ENCODE peak calls at places on chromosomes 2 and 18, in nine cellular contexts. One of them, this sample, is unnamed.

GRCh38 chr2:119264781-119265692 is 41.4 kb downstream of the STEAP3 start:
- DNase-seq in mammary epithelial cell: peak
- DNase-seq in GM12865: peak
- DNase-seq in lower lobe of right lung: no peak
- DNase-seq in dorsolateral prefrontal cortex: no peak
- DNase-seq in heart right ventricle: no peak
- DNase-seq in psoas muscle: peak
- DNase-seq in astrocyte of the spinal cord: peak
- DNase-seq in GM13976: peak
- DNase-seq in this sample: no peak

GRCh38 chr2:18959952-18960717 is 370.8 kb upstream of the NT5C1B start:
- DNase-seq in mammary epithelial cell: peak
- DNase-seq in GM12865: no peak
- DNase-seq in lower lobe of right lung: no peak
- DNase-seq in dorsolateral prefrontal cortex: no peak
- DNase-seq in heart right ventricle: no peak
- DNase-seq in psoas muscle: no peak
- DNase-seq in astrocyte of the spinal cord: no peak
- DNase-seq in GM13976: no peak
- DNase-seq in this sample: no peak

GRCh38 chr2:30990736-30991135 is 147.5 kb downstream of the GALNT14 start:
- DNase-seq in mammary epithelial cell: no peak
- DNase-seq in GM12865: no peak
- DNase-seq in lower lobe of right lung: no peak
- DNase-seq in dorsolateral prefrontal cortex: no peak
- DNase-seq in heart right ventricle: no peak
- DNase-seq in psoas muscle: no peak
- DNase-seq in astrocyte of the spinal cord: no peak
- DNase-seq in GM13976: no peak
- DNase-seq in this sample: no peak

GRCh38 chr2:85234879-85235278 is 92.9 kb downstream of the TGOLN2 start:
- DNase-seq in mammary epithelial cell: no peak
- DNase-seq in GM12865: no peak
- DNase-seq in lower lobe of right lung: no peak
- DNase-seq in dorsolateral prefrontal cortex: no peak
- DNase-seq in heart right ventricle: no peak
- DNase-seq in psoas muscle: no peak
- DNase-seq in astrocyte of the spinal cord: no peak
- DNase-seq in GM13976: no peak
- DNase-seq in this sample: no peak

GRCh38 chr2:129277611-129278010 is 701.9 kb upstream of the RAB6C start:
- DNase-seq in mammary epithelial cell: no peak
- DNase-seq in GM12865: no peak
- DNase-seq in lower lobe of right lung: no peak
- DNase-seq in dorsolateral prefrontal cortex: no peak
- DNase-seq in heart right ventricle: no peak
- DNase-seq in psoas muscle: no peak
- DNase-seq in astrocyte of the spinal cord: no peak
- DNase-seq in GM13976: no peak
- DNase-seq in this sample: no peak

GRCh38 chr2:45980161-45980852 is 316.9 kb upstream of the EPAS1 start:
- DNase-seq in mammary epithelial cell: peak
- DNase-seq in GM12865: no peak
- DNase-seq in lower lobe of right lung: no peak
- DNase-seq in dorsolateral prefrontal cortex: no peak
- DNase-seq in heart right ventricle: no peak
- DNase-seq in psoas muscle: no peak
- DNase-seq in astrocyte of the spinal cord: no peak
- DNase-seq in GM13976: no peak
- DNase-seq in this sample: no peak

GRCh38 chr2:190929919-190930318 is 49.3 kb downstream of the GLS start:
- DNase-seq in mammary epithelial cell: no peak
- DNase-seq in GM12865: no peak
- DNase-seq in lower lobe of right lung: no peak
- DNase-seq in dorsolateral prefrontal cortex: no peak
- DNase-seq in heart right ventricle: no peak
- DNase-seq in psoas muscle: no peak
- DNase-seq in astrocyte of the spinal cord: no peak
- DNase-seq in GM13976: no peak
- DNase-seq in this sample: no peak

GRCh38 chr2:88602022-88602421 is 25.2 kb downstream of the EIF2AK3 start:
- DNase-seq in mammary epithelial cell: no peak
- DNase-seq in GM12865: no peak
- DNase-seq in lower lobe of right lung: no peak
- DNase-seq in dorsolateral prefrontal cortex: no peak
- DNase-seq in heart right ventricle: no peak
- DNase-seq in psoas muscle: no peak
- DNase-seq in astrocyte of the spinal cord: no peak
- DNase-seq in GM13976: no peak
- DNase-seq in this sample: no peak

GRCh38 chr18:67574749-67575148 is 58.2 kb upstream of the DSEL start:
- DNase-seq in mammary epithelial cell: no peak
- DNase-seq in GM12865: no peak
- DNase-seq in lower lobe of right lung: no peak
- DNase-seq in dorsolateral prefrontal cortex: no peak
- DNase-seq in heart right ventricle: no peak
- DNase-seq in psoas muscle: no peak
- DNase-seq in astrocyte of the spinal cord: no peak
- DNase-seq in GM13976: no peak
- DNase-seq in this sample: no peak

GRCh38 chr18:47595816-47596501 is 334.5 kb downstream of the SMAD2 start:
- DNase-seq in mammary epithelial cell: no peak
- DNase-seq in GM12865: peak
- DNase-seq in lower lobe of right lung: no peak
- DNase-seq in dorsolateral prefrontal cortex: no peak
- DNase-seq in heart right ventricle: no peak
- DNase-seq in psoas muscle: no peak
- DNase-seq in astrocyte of the spinal cord: no peak
- DNase-seq in GM13976: peak
- DNase-seq in this sample: no peak

GRCh38 chr2:65353927-65354326 is 78.5 kb downstream of the SPRED2 start:
- DNase-seq in mammary epithelial cell: no peak
- DNase-seq in GM12865: no peak
- DNase-seq in lower lobe of right lung: no peak
- DNase-seq in dorsolateral prefrontal cortex: no peak
- DNase-seq in heart right ventricle: no peak
- DNase-seq in psoas muscle: no peak
- DNase-seq in astrocyte of the spinal cord: no peak
- DNase-seq in GM13976: no peak
- DNase-seq in this sample: no peak

GRCh38 chr2:64582774-64583340 is 58.7 kb downstream of the AFTPH start:
- DNase-seq in mammary epithelial cell: no peak
- DNase-seq in GM12865: peak
- DNase-seq in lower lobe of right lung: no peak
- DNase-seq in dorsolateral prefrontal cortex: no peak
- DNase-seq in heart right ventricle: no peak
- DNase-seq in psoas muscle: no peak
- DNase-seq in astrocyte of the spinal cord: no peak
- DNase-seq in GM13976: peak
- DNase-seq in this sample: no peak

GRCh38 chr2:106857882-106858478 is 28.0 kb downstream of the ST6GAL2 start:
- DNase-seq in mammary epithelial cell: no peak
- DNase-seq in GM12865: no peak
- DNase-seq in lower lobe of right lung: no peak
- DNase-seq in dorsolateral prefrontal cortex: no peak
- DNase-seq in heart right ventricle: no peak
- DNase-seq in psoas muscle: no peak
- DNase-seq in astrocyte of the spinal cord: no peak
- DNase-seq in GM13976: no peak
- DNase-seq in this sample: no peak

GRCh38 chr2:86788881-86789686 is 1.6 kb downstream of the CD8A start:
- DNase-seq in mammary epithelial cell: peak
- DNase-seq in GM12865: no peak
- DNase-seq in lower lobe of right lung: no peak
- DNase-seq in dorsolateral prefrontal cortex: no peak
- DNase-seq in heart right ventricle: peak
- DNase-seq in psoas muscle: no peak
- DNase-seq in astrocyte of the spinal cord: no peak
- DNase-seq in GM13976: peak
- DNase-seq in this sample: no peak

GRCh38 chr2:218229239-218229638 is 12.2 kb downstream of the ARPC2 start:
- DNase-seq in mammary epithelial cell: peak
- DNase-seq in GM12865: peak
- DNase-seq in lower lobe of right lung: no peak
- DNase-seq in dorsolateral prefrontal cortex: no peak
- DNase-seq in heart right ventricle: no peak
- DNase-seq in psoas muscle: no peak
- DNase-seq in astrocyte of the spinal cord: peak
- DNase-seq in GM13976: peak
- DNase-seq in this sample: no peak

GRCh38 chr2:238114331-238114841 is 14.2 kb downstream of the ESPNL start:
- DNase-seq in mammary epithelial cell: no peak
- DNase-seq in GM12865: no peak
- DNase-seq in lower lobe of right lung: peak
- DNase-seq in dorsolateral prefrontal cortex: no peak
- DNase-seq in heart right ventricle: peak
- DNase-seq in psoas muscle: peak
- DNase-seq in astrocyte of the spinal cord: no peak
- DNase-seq in GM13976: no peak
- DNase-seq in this sample: no peak

GRCh38 chr2:142930835-142931398 is 53.5 kb downstream of the KYNU start:
- DNase-seq in mammary epithelial cell: no peak
- DNase-seq in GM12865: no peak
- DNase-seq in lower lobe of right lung: no peak
- DNase-seq in dorsolateral prefrontal cortex: no peak
- DNase-seq in heart right ventricle: no peak
- DNase-seq in psoas muscle: no peak
- DNase-seq in astrocyte of the spinal cord: no peak
- DNase-seq in GM13976: no peak
- DNase-seq in this sample: no peak

DNA sequence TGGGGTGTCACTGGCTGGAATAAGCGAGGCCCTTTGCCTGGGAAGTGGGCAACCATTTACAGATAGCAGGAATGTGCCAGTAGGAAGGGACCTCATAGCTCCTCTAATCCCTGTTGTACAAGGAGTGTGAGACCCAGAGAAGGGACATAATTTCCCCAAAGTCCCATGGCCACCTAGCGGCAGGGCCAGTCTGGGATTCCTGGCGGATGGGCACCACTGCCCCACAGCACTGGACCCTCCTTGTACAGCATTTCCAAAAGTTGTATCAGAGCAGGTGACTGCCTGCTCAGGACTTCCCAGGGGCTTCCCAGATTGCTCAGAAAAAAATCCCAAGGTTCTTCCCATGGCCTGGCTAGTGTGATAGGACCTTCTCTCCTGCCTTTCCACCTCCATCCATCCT is 185.8 kb downstream of the GLI2 start:
- DNase-seq in mammary epithelial cell: no peak
- DNase-seq in GM12865: no peak
- DNase-seq in lower lobe of right lung: no peak
- DNase-seq in dorsolateral prefrontal cortex: no peak
- DNase-seq in heart right ventricle: no peak
- DNase-seq in psoas muscle: no peak
- DNase-seq in astrocyte of the spinal cord: no peak
- DNase-seq in GM13976: no peak
- DNase-seq in this sample: no peak
- TF ChIP-seq CTCF in mammary epithelial cell: no peak
- TF ChIP-seq CTCF in GM12865: no peak
- TF ChIP-seq CTCF in lower lobe of right lung: no peak
- TF ChIP-seq CTCF in dorsolateral prefrontal cortex: no peak
- TF ChIP-seq CTCF in heart right ventricle: no peak
- TF ChIP-seq CTCF in psoas muscle: no peak
- TF ChIP-seq CTCF in astrocyte of the spinal cord: no peak
- TF ChIP-seq CTCF in GM13976: no peak
- TF ChIP-seq CTCF in this sample: no peak

GRCh38 chr2:54353216-54353615 is 97.2 kb upstream of the TSPYL6 start:
- DNase-seq in mammary epithelial cell: no peak
- DNase-seq in GM12865: no peak
- DNase-seq in lower lobe of right lung: no peak
- DNase-seq in dorsolateral prefrontal cortex: no peak
- DNase-seq in heart right ventricle: no peak
- DNase-seq in psoas muscle: no peak
- DNase-seq in astrocyte of the spinal cord: no peak
- DNase-seq in GM13976: no peak
- DNase-seq in this sample: no peak
- TF ChIP-seq CTCF in mammary epithelial cell: no peak
- TF ChIP-seq CTCF in GM12865: no peak
- TF ChIP-seq CTCF in lower lobe of right lung: no peak
- TF ChIP-seq CTCF in dorsolateral prefrontal cortex: no peak
- TF ChIP-seq CTCF in heart right ventricle: no peak
- TF ChIP-seq CTCF in psoas muscle: no peak
- TF ChIP-seq CTCF in astrocyte of the spinal cord: no peak
- TF ChIP-seq CTCF in GM13976: no peak
- TF ChIP-seq CTCF in this sample: no peak

GRCh38 chr18:77711096-77711495 is 461.4 kb downstream of the GALR1 start:
- DNase-seq in mammary epithelial cell: no peak
- DNase-seq in GM12865: no peak
- DNase-seq in lower lobe of right lung: no peak
- DNase-seq in dorsolateral prefrontal cortex: no peak
- DNase-seq in heart right ventricle: no peak
- DNase-seq in psoas muscle: no peak
- DNase-seq in astrocyte of the spinal cord: no peak
- DNase-seq in GM13976: no peak
- DNase-seq in this sample: no peak
- TF ChIP-seq CTCF in mammary epithelial cell: peak
- TF ChIP-seq CTCF in GM12865: peak
- TF ChIP-seq CTCF in lower lobe of right lung: no peak
- TF ChIP-seq CTCF in dorsolateral prefrontal cortex: no peak
- TF ChIP-seq CTCF in heart right ventricle: no peak
- TF ChIP-seq CTCF in psoas muscle: no peak
- TF ChIP-seq CTCF in astrocyte of the spinal cord: peak
- TF ChIP-seq CTCF in GM13976: no peak
- TF ChIP-seq CTCF in this sample: peak

GRCh38 chr2:11907178-11907577 is 160.7 kb downstream of the LPIN1 start:
- DNase-seq in mammary epithelial cell: no peak
- DNase-seq in GM12865: no peak
- DNase-seq in lower lobe of right lung: no peak
- DNase-seq in dorsolateral prefrontal cortex: no peak
- DNase-seq in heart right ventricle: no peak
- DNase-seq in psoas muscle: no peak
- DNase-seq in astrocyte of the spinal cord: no peak
- DNase-seq in GM13976: no peak
- DNase-seq in this sample: no peak

GRCh38 chr2:11901351-11902069 is 155.1 kb downstream of the LPIN1 start:
- DNase-seq in mammary epithelial cell: no peak
- DNase-seq in GM12865: no peak
- DNase-seq in lower lobe of right lung: no peak
- DNase-seq in dorsolateral prefrontal cortex: no peak
- DNase-seq in heart right ventricle: no peak
- DNase-seq in psoas muscle: no peak
- DNase-seq in astrocyte of the spinal cord: no peak
- DNase-seq in GM13976: no peak
- DNase-seq in this sample: no peak

GRCh38 chr2:11903085-11903484 is 156.7 kb downstream of the LPIN1 start:
- DNase-seq in mammary epithelial cell: no peak
- DNase-seq in GM12865: no peak
- DNase-seq in lower lobe of right lung: no peak
- DNase-seq in dorsolateral prefrontal cortex: no peak
- DNase-seq in heart right ventricle: no peak
- DNase-seq in psoas muscle: no peak
- DNase-seq in astrocyte of the spinal cord: no peak
- DNase-seq in GM13976: no peak
- DNase-seq in this sample: no peak

GRCh38 chr2:11899896-11900295 is 153.5 kb downstream of the LPIN1 start:
- DNase-seq in mammary epithelial cell: no peak
- DNase-seq in GM12865: no peak
- DNase-seq in lower lobe of right lung: no peak
- DNase-seq in dorsolateral prefrontal cortex: no peak
- DNase-seq in heart right ventricle: no peak
- DNase-seq in psoas muscle: no peak
- DNase-seq in astrocyte of the spinal cord: no peak
- DNase-seq in GM13976: no peak
- DNase-seq in this sample: no peak

GRCh38 chr2:11904029-11904428 is 157.6 kb downstream of the LPIN1 start:
- DNase-seq in mammary epithelial cell: no peak
- DNase-seq in GM12865: peak
- DNase-seq in lower lobe of right lung: peak
- DNase-seq in dorsolateral prefrontal cortex: no peak
- DNase-seq in heart right ventricle: no peak
- DNase-seq in psoas muscle: no peak
- DNase-seq in astrocyte of the spinal cord: no peak
- DNase-seq in GM13976: peak
- DNase-seq in this sample: no peak
- TF ChIP-seq CTCF in mammary epithelial cell: no peak
- TF ChIP-seq CTCF in GM12865: no peak
- TF ChIP-seq CTCF in lower lobe of right lung: no peak
- TF ChIP-seq CTCF in dorsolateral prefrontal cortex: no peak
- TF ChIP-seq CTCF in heart right ventricle: no peak
- TF ChIP-seq CTCF in psoas muscle: no peak
- TF ChIP-seq CTCF in astrocyte of the spinal cord: peak
- TF ChIP-seq CTCF in GM13976: no peak
- TF ChIP-seq CTCF in this sample: no peak